ENCODE peak calls at places on chromosomes 6 and 20, in four cellular contexts. O, V, M and Q are unnamed samples.

GRCh38 chr6:159513914-159514313 is 179.1 kb downstream of the SOD2 start:
- DNase-seq in O (no peak), V (no peak), M (no peak), Q (no peak)

GRCh38 chr6:149190228-149190831 is 127.2 kb upstream of the TAB2 start:
- DNase-seq in O (peak; percentile 49), V (no peak), M (peak; percentile 48), Q (peak; percentile 85)

GRCh38 chr6:53361549-53362031 is 12.8 kb upstream of the ELOVL5 start:
- DNase-seq in O (peak; percentile 42), V (peak; percentile 63), M (no peak), Q (no peak)

GRCh38 chr6:54910326-54910952 is 63.9 kb downstream of the FAM83B start:
- DNase-seq in O (no peak), V (no peak), M (no peak), Q (no peak)

GRCh38 chr20:62782893-62783278 is 13.4 kb upstream of the MRGBP start:
- DNase-seq in O (no peak), V (no peak), M (no peak), Q (no peak)

GRCh38 chr6:37979392-37980221 is 160.1 kb downstream of the ZFAND3 start:
- DNase-seq in O (no peak), V (no peak), M (no peak), Q (no peak)

GRCh38 chr20:38805502-38805957 is at the start of gene PPP1R16B:
- DNase-seq in O (peak; percentile 77), V (no peak), M (no peak), Q (peak; percentile 81)

GRCh38 chr6:135088818-135089809 is 34.5 kb upstream of the HBS1L start:
- DNase-seq in O (peak; percentile 60), V (peak; percentile 63), M (peak; percentile 25), Q (peak; percentile 72)

GRCh38 chr6:142323377-142323776 is 21.6 kb downstream of the ADGRG6 start:
- DNase-seq in O (no peak), V (no peak), M (peak; percentile 96), Q (no peak)

GRCh38 chr6:21188505-21189223 is 404.9 kb upstream of the SOX4 start:
- DNase-seq in O (no peak), V (peak; percentile 82), M (peak; percentile 24), Q (no peak)

GRCh38 chr6:44717431-44717830 is 329.9 kb downstream of the CDC5L start:
- DNase-seq in O (no peak), V (no peak), M (no peak), Q (no peak)

GRCh38 chr20:51341581-51341980 is 200.9 kb downstream of the NFATC2 start:
- DNase-seq in O (no peak), V (no peak), M (no peak), Q (no peak)

GRCh38 chr6:143806282-143807102 is 36.6 kb upstream of the LTV1 start:
- DNase-seq in O (peak; percentile 95), V (no peak), M (no peak), Q (no peak)

GRCh38 chr6:53032853-53033252 is 32.4 kb upstream of the FBXO9 start:
- DNase-seq in O (no peak), V (no peak), M (no peak), Q (no peak)

GRCh38 chr20:47770931-47771330 is 14.3 kb downstream of the SULF2 start:
- DNase-seq in O (no peak), V (no peak), M (no peak), Q (no peak)

GRCh38 chr6:13615802-13616140 is 636 bp downstream of the NOL7 start:
- DNase-seq in O (peak; percentile 79), V (no peak), M (no peak), Q (peak; percentile 56)

GRCh38 chr6:38713812-38714211 is 1.3 kb upstream of the DNAH8 start:
- DNase-seq in O (no peak), V (no peak), M (no peak), Q (peak; percentile 35)

GRCh38 chr20:57695940-57696339 is 13.9 kb downstream of the PMEPA1 start:
- DNase-seq in O (no peak), V (no peak), M (no peak), Q (no peak)

GRCh38 chr6:29424575-29424974 is 9.8 kb downstream of the OR12D1 start:
- DNase-seq in O (no peak), V (no peak), M (no peak), Q (no peak)

GRCh38 chr6:16333580-16333979 is 95.2 kb downstream of the GMPR start:
- DNase-seq in O (no peak), V (no peak), M (no peak), Q (no peak)

GRCh38 chr6:96794980-96795379 is 42.3 kb downstream of the GPR63 start:
- DNase-seq in O (no peak), V (no peak), M (no peak), Q (peak; percentile 45)

GRCh38 chr6:60867548-60867947 is 1418.5 kb downstream of the KHDRBS2 start:
- DNase-seq in O (no peak), V (no peak), M (no peak), Q (peak; percentile 17)

GRCh38 chr20:63095718-63096654 is 89.2 kb upstream of the BHLHE23 start:
- DNase-seq in O (no peak), V (no peak), M (no peak), Q (no peak)

GRCh38 chr6:34132082-34132357 is 13.9 kb downstream of the GRM4 start:
- DNase-seq in O (no peak), V (no peak), M (no peak), Q (peak; percentile 84)

GRCh38 chr6:34129753-34130152 is 16.1 kb downstream of the GRM4 start:
- DNase-seq in O (no peak), V (no peak), M (no peak), Q (peak; percentile 63)

GRCh38 chr6:34130870-34131269 is 15.0 kb downstream of the GRM4 start:
- DNase-seq in O (no peak), V (no peak), M (no peak), Q (no peak)

GRCh38 chr6:34131326-34132081 is 14.4 kb downstream of the GRM4 start:
- DNase-seq in O (no peak), V (no peak), M (no peak), Q (peak; percentile 76)

DNA sequence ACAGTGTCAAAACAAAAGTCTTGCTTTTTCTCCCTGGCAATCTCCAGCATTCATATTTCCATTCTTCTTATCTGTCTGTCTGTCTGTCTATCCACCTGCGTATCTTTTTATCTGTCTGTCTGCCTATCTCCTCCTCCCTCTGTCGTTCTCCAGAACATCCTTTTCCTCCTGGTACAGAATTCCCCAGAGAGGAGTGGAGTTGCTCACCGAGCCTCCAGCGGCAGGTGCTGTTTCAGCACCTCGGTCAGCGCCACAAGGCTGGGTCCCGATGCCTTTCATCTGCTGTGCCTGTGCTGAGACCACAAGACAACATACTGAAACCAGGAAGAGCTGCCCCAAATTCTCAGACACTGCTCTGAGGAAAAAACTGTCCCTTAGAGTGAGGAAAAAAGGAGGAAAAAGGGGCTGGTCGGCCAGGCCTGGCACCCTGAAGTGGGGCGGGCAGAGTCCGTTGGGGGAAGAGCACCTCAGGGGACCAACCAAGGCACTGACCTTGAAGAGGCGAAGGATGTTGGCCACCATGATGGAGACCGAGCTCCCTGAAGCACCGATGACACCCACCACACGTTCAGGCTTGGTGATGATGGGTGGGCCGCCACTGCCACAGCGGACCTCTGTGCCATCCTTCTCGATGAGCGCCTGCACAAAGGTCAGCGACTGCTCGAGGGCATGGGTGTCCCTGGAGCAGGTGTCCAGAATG is 13.3 kb downstream of the GRM4 start:
- DNase-seq in O (peak; percentile 73), V (no peak), M (peak; percentile 17), Q (peak; percentile 88)
- TF ChIP-seq REST in O (peak; percentile 97), V (peak; percentile 93), M (peak; percentile 99), Q (peak; percentile 96)

GRCh38 chr6:80134065-80134464 is 27.6 kb downstream of the BCKDHB start:
- DNase-seq in O (no peak), V (no peak), M (no peak), Q (no peak)

DNA sequence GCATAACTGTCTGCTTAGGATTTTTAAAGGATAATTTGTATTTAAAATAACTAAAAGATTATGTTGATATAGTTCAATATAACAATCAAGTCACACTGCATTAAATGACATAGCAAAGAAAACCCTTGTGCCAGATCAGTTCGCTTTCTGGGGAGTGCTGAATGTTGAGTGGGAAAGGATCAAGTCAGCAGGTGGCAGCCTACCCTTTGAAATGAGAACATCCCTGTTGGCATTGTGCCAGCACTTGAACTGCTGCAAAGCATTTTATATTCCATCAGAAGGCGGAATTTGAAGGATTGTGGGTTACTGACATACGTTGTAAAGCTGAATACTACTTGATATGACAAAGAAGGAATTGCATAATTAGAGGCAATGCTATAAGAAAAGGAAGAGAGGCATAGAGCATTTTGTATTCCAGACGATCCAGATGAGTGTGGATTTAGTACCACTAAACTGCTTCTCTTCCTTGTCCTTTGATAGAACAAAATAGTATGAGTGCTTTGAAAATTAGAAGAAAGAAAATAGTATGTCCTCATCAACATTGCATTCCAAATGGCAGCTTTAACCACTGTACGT is 26.6 kb downstream of the BCKDHB start:
- DNase-seq in O (peak; percentile 61), V (no peak), M (peak; percentile 27), Q (peak; percentile 53)
- TF ChIP-seq JUNB in O (no peak), V (no peak), M (no peak), Q (no peak)

DNA sequence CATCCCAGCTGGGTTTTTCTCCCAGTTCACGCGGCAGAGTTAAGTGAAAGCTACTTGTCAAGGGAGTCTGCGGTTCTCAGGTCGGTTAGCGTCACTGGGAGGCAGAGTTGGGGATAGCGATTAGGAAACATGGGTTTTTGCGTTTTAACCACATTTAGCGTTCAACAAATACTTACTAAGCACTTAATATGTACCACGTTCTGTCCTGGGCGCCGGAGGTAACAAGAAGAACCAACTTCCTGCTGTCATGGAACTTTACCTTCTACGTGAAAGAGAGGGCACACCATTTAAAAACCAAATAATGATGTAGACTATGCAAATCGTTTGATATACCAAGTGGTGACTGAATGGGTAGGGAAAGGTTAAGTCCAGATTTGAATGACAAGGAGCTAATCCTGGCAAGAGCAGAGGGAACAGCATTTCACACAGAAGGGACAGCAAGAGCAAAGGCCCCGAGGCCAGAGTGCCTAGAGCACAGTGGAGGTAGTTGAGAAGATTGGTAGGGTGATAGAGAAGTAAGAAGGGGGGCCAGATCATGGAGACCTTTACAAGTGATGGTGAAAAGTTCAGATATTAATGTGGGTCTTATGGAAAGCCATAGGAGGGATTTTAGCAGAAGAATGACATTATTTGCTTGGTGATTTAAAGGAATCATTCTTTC is 740 bp downstream of the RIOK1 start:
- DNase-seq in O (peak; percentile 24), V (no peak), M (no peak), Q (no peak)
- TF ChIP-seq CREB1 in O (peak; percentile 49), V (no peak), M (no peak), Q (no peak)

GRCh38 chr6:119758385-119758784 is 408.8 kb upstream of the MAN1A1 start:
- DNase-seq in O (no peak), V (no peak), M (no peak), Q (no peak)

GRCh38 chr6:119757467-119757866 is 407.9 kb upstream of the MAN1A1 start:
- DNase-seq in O (no peak), V (no peak), M (no peak), Q (no peak)
- TF ChIP-seq REST in O (no peak), V (no peak), M (no peak), Q (no peak)